ENCODE peak calls at places on chromosomes 7 and 10, in four cellular contexts. R is PC-3, S is PC-9, W is OCI-LY7. N is an unnamed sample.

GRCh38 chr10:87818505-87819273 is 663 bp upstream of the ATAD1 start:
- DNase-seq in W (peak; percentile 91), S (peak; percentile 46), R (peak; percentile 32), N (no peak)

GRCh38 chr7:157513162-157513621 is 176.4 kb downstream of the DNAJB6 start:
- DNase-seq in R (no peak), W (no peak), S (no peak), N (no peak)

GRCh38 chr7:20786779-20787651 is at the start of gene SP8:
- DNase-seq in S (no peak), W (no peak), R (no peak), N (peak; percentile 75)

GRCh38 chr10:128875955-128876354 is 591.1 kb upstream of the MGMT start:
- DNase-seq in W (no peak), R (no peak), S (no peak), N (no peak)

GRCh38 chr10:78267070-78267469 is 233.4 kb downstream of the RPS24 start:
- DNase-seq in W (no peak), R (no peak), S (no peak), N (no peak)

GRCh38 chr10:3323865-3324498 is 151.4 kb upstream of the PITRM1 start:
- DNase-seq in W (no peak), R (peak; percentile 71), S (no peak), N (no peak)

GRCh38 chr10:102449321-102450123 is 1.8 kb downstream of the C10orf95 start:
- DNase-seq in S (peak; percentile 76), W (peak; percentile 91), R (peak; percentile 73), N (peak; percentile 92)

GRCh38 chr7:106220307-106220706 is 64.5 kb downstream of the NAMPT start:
- DNase-seq in S (no peak), W (no peak), R (peak; percentile 38), N (no peak)

GRCh38 chr7:142385528-142386340 is 127.9 kb upstream of the PRSS58 start:
- DNase-seq in S (peak; percentile 69), R (peak; percentile 84), W (peak; percentile 67), N (no peak)

GRCh38 chr7:134625571-134625970 is 21.1 kb upstream of the BPGM start:
- DNase-seq in W (no peak), R (peak; percentile 37), S (no peak), N (no peak)

GRCh38 chr10:72229261-72230251 is 13.5 kb upstream of the ASCC1 start:
- DNase-seq in S (no peak), R (no peak), W (no peak), N (no peak)

GRCh38 chr7:43385309-43385680 is 197.6 kb upstream of the STK17A start:
- DNase-seq in R (peak; percentile 69), S (no peak), W (no peak), N (no peak)

GRCh38 chr7:106418094-106418493 is 133.3 kb upstream of the NAMPT start:
- DNase-seq in S (peak; percentile 92), R (no peak), W (no peak), N (no peak)

GRCh38 chr10:70744617-70745138 is 40.5 kb downstream of the TBATA start:
- DNase-seq in S (no peak), R (no peak), W (no peak), N (no peak)

GRCh38 chr7:36054642-36055041 is 98.4 kb upstream of the EEPD1 start:
- DNase-seq in R (peak; percentile 14), S (peak; percentile 65), W (no peak), N (no peak)

GRCh38 chr10:30687698-30688213 is 58.2 kb upstream of the LYZL2 start:
- DNase-seq in W (peak; percentile 81), S (peak; percentile 38), R (peak; percentile 82), N (no peak)

GRCh38 chr7:95687759-95688343 is 84.5 kb upstream of the DYNC1I1 start:
- DNase-seq in S (no peak), R (peak; percentile 56), W (peak; percentile 8), N (no peak)

GRCh38 chr10:24254180-24254579 is 45.2 kb downstream of the KIAA1217 start:
- DNase-seq in R (peak; percentile 54), S (no peak), W (no peak), N (no peak)

GRCh38 chr10:97612386-97612785 is 20.9 kb downstream of the MORN4 start:
- DNase-seq in W (peak; percentile 57), S (peak; percentile 51), R (peak; percentile 72), N (no peak)

GRCh38 chr10:61896854-61897661 is 4.4 kb upstream of the ARID5B start:
- DNase-seq in R (peak; percentile 91), W (peak; percentile 95), S (no peak), N (no peak)

GRCh38 chr7:144957998-144958397 is 122.1 kb upstream of the TPK1 start:
- DNase-seq in S (no peak), R (no peak), W (no peak), N (no peak)

GRCh38 chr7:139681463-139681755 is 96.4 kb downstream of the HIPK2 start:
- DNase-seq in R (no peak), S (no peak), W (no peak), N (no peak)

GRCh38 chr10:30111340-30111980 is 52.1 kb upstream of the JCAD start:
- DNase-seq in S (peak; percentile 41), R (peak; percentile 91), W (no peak), N (no peak)

GRCh38 chr10:120578890-120579289 is 121.9 kb downstream of the PLPP4 start:
- DNase-seq in W (no peak), S (no peak), R (no peak), N (no peak)

GRCh38 chr7:13903997-13904396 is 85.5 kb downstream of the ETV1 start:
- DNase-seq in W (no peak), R (no peak), S (no peak), N (no peak)

GRCh38 chr7:149209518-149210269 is 14.3 kb downstream of the ZNF282 start:
- DNase-seq in R (peak; percentile 77), S (no peak), W (peak; percentile 49), N (no peak)

GRCh38 chr7:55112056-55112455 is 93.2 kb downstream of the EGFR start:
- DNase-seq in R (no peak), W (no peak), S (no peak), N (no peak)

GRCh38 chr7:106284516-106285050 is at the start of gene NAMPT:
- DNase-seq in R (peak; percentile 36), S (no peak), W (peak; percentile 55), N (no peak)

GRCh38 chr7:17674956-17675300 is 265.4 kb downstream of the SNX13 start:
- DNase-seq in W (no peak), S (no peak), R (no peak), N (no peak)

DNA sequence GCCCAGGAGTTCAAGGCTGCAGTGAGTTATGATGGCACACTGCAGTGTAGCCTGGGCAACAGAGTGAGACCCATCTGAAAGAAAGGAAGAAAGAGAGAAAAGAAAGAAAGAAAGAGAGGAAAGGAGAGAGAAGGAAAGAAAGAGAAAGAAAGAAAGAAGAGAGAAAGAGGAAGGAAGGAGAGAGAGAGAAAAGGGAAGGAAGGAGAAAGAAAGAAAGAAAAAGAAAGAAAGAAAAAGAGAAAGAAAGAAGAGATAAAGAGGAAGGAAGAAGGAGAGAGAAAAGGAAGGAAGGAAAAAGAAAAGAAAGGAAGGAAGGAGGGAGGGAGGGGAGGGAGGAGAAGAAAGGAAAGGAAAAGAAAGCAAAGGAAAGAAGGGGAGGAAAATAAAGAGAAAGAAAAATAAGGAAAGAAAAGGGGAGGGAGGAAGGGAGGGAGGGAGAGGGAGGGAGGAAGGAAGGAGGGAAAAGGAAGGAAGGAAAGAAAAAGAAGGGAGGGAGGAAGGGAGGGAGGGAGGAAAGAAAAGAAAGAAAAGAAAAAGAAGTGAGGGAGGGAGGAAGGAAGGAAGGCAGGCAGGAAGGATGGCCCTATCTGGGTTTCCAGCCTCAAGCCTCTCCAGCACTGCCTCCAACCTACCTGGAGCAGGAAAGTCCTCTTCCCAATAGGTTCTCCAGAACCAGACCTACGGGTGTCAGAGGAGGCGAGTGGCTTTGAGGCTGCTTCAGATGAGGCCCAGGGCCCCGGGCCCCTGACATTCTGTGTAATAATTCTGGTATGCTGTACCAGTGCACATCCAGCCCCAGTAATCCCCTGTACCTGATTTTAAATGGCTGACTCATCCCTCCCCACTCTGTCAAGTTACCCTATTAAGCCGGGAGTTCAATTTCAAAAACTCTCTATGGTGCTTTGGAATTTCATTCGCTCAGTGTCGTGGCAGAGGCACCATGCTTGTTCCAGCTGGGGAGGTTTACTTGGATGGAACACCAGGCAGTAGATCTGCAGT is 6.8 kb upstream of the PARD3 start:
- DNase-seq in W (no peak), R (peak; percentile 92), S (peak; percentile 53), N (peak; percentile 66)
- H3K4me3 ChIP-seq in W (no peak overlapping the region), R (no peak overlapping the region), S (no peak overlapping the region), N (no peak overlapping the region)

GRCh38 chr7:132765861-132766260 is 189.6 kb upstream of the PLXNA4 start:
- DNase-seq in W (no peak), S (no peak), R (no peak), N (no peak)

GRCh38 chr7:132764762-132765161 is 188.5 kb upstream of the PLXNA4 start:
- DNase-seq in R (no peak), W (no peak), S (no peak), N (no peak)

GRCh38 chr7:132768099-132768498 is 191.8 kb upstream of the PLXNA4 start:
- DNase-seq in R (no peak), S (no peak), W (no peak), N (no peak)

GRCh38 chr7:132767378-132767777 is 191.1 kb upstream of the PLXNA4 start:
- DNase-seq in W (no peak), S (no peak), R (no peak), N (no peak)

DNA sequence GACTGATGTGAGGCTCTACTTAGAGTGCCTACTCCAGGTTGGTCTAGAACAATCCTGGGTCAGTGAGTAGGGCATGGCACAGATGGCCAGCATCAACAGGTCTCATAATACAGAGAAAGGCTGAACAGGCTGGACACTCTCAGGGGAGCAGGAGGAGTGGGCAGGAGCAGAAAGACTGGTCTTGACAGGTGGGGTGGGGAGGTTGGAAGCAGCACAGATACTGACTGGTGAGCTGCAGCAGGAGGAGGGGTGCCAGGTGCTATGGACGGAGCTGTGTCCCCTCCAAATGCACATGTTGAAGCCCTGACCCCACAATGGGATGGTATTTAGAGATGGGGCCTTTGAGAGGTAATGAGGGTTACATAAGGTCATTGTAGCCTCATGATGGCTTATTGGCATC is 190.4 kb upstream of the PLXNA4 start:
- DNase-seq in R (no peak), W (no peak), S (no peak), N (no peak)
- H3K27ac ChIP-seq in R (no peak overlapping the region), W (no peak overlapping the region), S (no peak overlapping the region), N (no peak overlapping the region)

DNA sequence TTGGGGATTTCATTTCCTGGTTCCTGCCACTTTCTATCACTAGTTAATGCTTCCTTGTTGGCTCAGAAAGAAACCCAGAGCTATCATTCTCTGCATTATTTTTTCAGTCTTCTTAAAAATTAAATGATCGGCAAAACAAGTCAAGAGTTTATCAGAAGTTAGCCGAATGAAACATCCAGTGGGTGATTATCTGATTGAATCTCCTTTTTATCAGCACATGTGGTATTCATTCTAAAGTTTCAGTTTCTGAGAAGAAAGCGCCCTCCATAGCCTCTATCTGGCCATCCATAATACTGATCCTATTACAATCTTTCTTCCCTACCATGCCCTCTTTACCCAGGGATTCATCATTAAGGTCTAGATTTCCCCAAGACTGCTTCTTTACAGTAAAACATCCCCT is 71.8 kb downstream of the OSBPL3 start:
- DNase-seq in R (no peak), S (no peak), W (no peak), N (no peak)
- H3K4me3 ChIP-seq in R (peak overlapping the region; percentile 43), S (peak overlapping the region; percentile 21), W (no peak overlapping the region), N (no peak overlapping the region)

DNA sequence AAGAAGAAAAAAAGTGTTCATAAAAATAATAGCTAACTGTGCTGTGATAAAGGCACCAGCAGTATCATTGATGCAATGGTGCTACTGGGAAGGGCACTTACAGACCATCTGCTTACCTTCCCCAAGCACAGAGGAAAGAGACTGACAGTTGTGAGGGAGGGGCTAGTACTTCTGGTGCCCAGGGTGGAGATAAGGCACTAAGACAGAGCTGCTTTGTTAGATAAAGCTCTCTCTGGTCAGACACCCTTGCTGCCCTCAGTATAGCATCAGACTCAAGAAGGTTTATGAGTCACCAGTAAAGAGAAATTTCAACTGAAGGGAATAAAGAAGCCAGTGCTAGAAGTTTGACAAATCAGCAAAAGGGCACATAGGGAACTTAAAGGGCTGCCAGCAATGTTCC is 325.6 kb downstream of the HPSE2 start:
- DNase-seq in S (no peak), R (no peak), W (no peak), N (no peak)
- H3K27ac ChIP-seq in S (no peak overlapping the region), R (no peak overlapping the region), W (no peak overlapping the region), N (no peak overlapping the region)

GRCh38 chr10:28810062-28810870 is 132.9 kb downstream of the BAMBI start:
- DNase-seq in S (no peak), R (peak; percentile 4), W (no peak), N (no peak)
- H3K4me3 ChIP-seq in S (no peak overlapping the region), R (no peak overlapping the region), W (no peak overlapping the region), N (no peak overlapping the region)